ENCODE peak calls at places on chromosomes 13 and 19, in nine cellular contexts. One of them, this sample, is unnamed.

GRCh38 chr19:47614559-47614958 is 5.6 kb downstream of the BICRA start:
- DNase-seq in posterior vena cava: no peak
- DNase-seq in NCI-H460: no peak
- DNase-seq in tibial nerve: no peak
- DNase-seq in fibroblast of pulmonary artery: no peak
- DNase-seq in HL-60: no peak
- DNase-seq in effector CD4-positive, alpha-beta T cell: no peak
- DNase-seq in effector memory CD8-positive, alpha-beta T cell: no peak
- DNase-seq in NCI-H345: no peak
- DNase-seq in this sample: no peak

GRCh38 chr13:76991796-76992547 is at the start of gene CLN5:
- DNase-seq in NCI-H460: peak
- DNase-seq in HL-60: peak
- DNase-seq in effector CD4-positive, alpha-beta T cell: peak
- DNase-seq in posterior vena cava: peak
- DNase-seq in tibial nerve: peak
- DNase-seq in effector memory CD8-positive, alpha-beta T cell: peak
- DNase-seq in NCI-H345: peak
- DNase-seq in fibroblast of pulmonary artery: peak
- DNase-seq in this sample: peak

GRCh38 chr19:16381756-16382401 is 57.3 kb downstream of the KLF2 start:
- DNase-seq in posterior vena cava: peak
- DNase-seq in effector memory CD8-positive, alpha-beta T cell: no peak
- DNase-seq in NCI-H460: no peak
- DNase-seq in HL-60: no peak
- DNase-seq in tibial nerve: peak
- DNase-seq in effector CD4-positive, alpha-beta T cell: no peak
- DNase-seq in NCI-H345: no peak
- DNase-seq in fibroblast of pulmonary artery: peak
- DNase-seq in this sample: no peak

GRCh38 chr19:11237321-11237720 is 2.1 kb upstream of the ANGPTL8 start:
- DNase-seq in effector CD4-positive, alpha-beta T cell: no peak
- DNase-seq in effector memory CD8-positive, alpha-beta T cell: no peak
- DNase-seq in HL-60: no peak
- DNase-seq in NCI-H345: no peak
- DNase-seq in NCI-H460: no peak
- DNase-seq in fibroblast of pulmonary artery: no peak
- DNase-seq in posterior vena cava: no peak
- DNase-seq in tibial nerve: no peak
- DNase-seq in this sample: no peak

GRCh38 chr19:29478578-29479565 is 46.9 kb upstream of the VSTM2B start:
- DNase-seq in NCI-H345: peak
- DNase-seq in tibial nerve: no peak
- DNase-seq in fibroblast of pulmonary artery: no peak
- DNase-seq in posterior vena cava: no peak
- DNase-seq in HL-60: no peak
- DNase-seq in NCI-H460: no peak
- DNase-seq in effector CD4-positive, alpha-beta T cell: no peak
- DNase-seq in effector memory CD8-positive, alpha-beta T cell: no peak
- DNase-seq in this sample: peak

GRCh38 chr13:109366521-109366920 is 419.9 kb downstream of the IRS2 start:
- DNase-seq in NCI-H345: no peak
- DNase-seq in posterior vena cava: no peak
- DNase-seq in fibroblast of pulmonary artery: no peak
- DNase-seq in tibial nerve: no peak
- DNase-seq in HL-60: no peak
- DNase-seq in effector memory CD8-positive, alpha-beta T cell: no peak
- DNase-seq in effector CD4-positive, alpha-beta T cell: no peak
- DNase-seq in NCI-H460: no peak
- DNase-seq in this sample: no peak

GRCh38 chr13:75544681-75545333 is 4.8 kb upstream of the UCHL3 start:
- DNase-seq in NCI-H460: no peak
- DNase-seq in posterior vena cava: no peak
- DNase-seq in fibroblast of pulmonary artery: peak
- DNase-seq in tibial nerve: no peak
- DNase-seq in effector CD4-positive, alpha-beta T cell: no peak
- DNase-seq in NCI-H345: no peak
- DNase-seq in HL-60: peak
- DNase-seq in effector memory CD8-positive, alpha-beta T cell: no peak
- DNase-seq in this sample: no peak

GRCh38 chr13:68850160-68850559 is 1257.5 kb upstream of the ATXN8OS start:
- DNase-seq in fibroblast of pulmonary artery: no peak
- DNase-seq in posterior vena cava: no peak
- DNase-seq in tibial nerve: no peak
- DNase-seq in effector CD4-positive, alpha-beta T cell: no peak
- DNase-seq in NCI-H460: no peak
- DNase-seq in effector memory CD8-positive, alpha-beta T cell: no peak
- DNase-seq in HL-60: no peak
- DNase-seq in NCI-H345: no peak
- DNase-seq in this sample: no peak

GRCh38 chr13:23513460-23513859 is 56.8 kb upstream of the TNFRSF19 start:
- DNase-seq in NCI-H345: no peak
- DNase-seq in posterior vena cava: no peak
- DNase-seq in effector memory CD8-positive, alpha-beta T cell: no peak
- DNase-seq in NCI-H460: no peak
- DNase-seq in effector CD4-positive, alpha-beta T cell: no peak
- DNase-seq in fibroblast of pulmonary artery: peak
- DNase-seq in HL-60: no peak
- DNase-seq in tibial nerve: no peak
- DNase-seq in this sample: no peak

GRCh38 chr13:40472427-40473220 is 193.8 kb downstream of the FOXO1 start:
- DNase-seq in posterior vena cava: no peak
- DNase-seq in effector CD4-positive, alpha-beta T cell: no peak
- DNase-seq in HL-60: no peak
- DNase-seq in NCI-H460: no peak
- DNase-seq in tibial nerve: no peak
- DNase-seq in NCI-H345: no peak
- DNase-seq in effector memory CD8-positive, alpha-beta T cell: no peak
- DNase-seq in fibroblast of pulmonary artery: no peak
- DNase-seq in this sample: no peak

GRCh38 chr19:51798958-51799310 is 4.0 kb downstream of the FPR3 start:
- DNase-seq in HL-60: no peak
- DNase-seq in posterior vena cava: peak
- DNase-seq in fibroblast of pulmonary artery: no peak
- DNase-seq in NCI-H345: no peak
- DNase-seq in effector CD4-positive, alpha-beta T cell: no peak
- DNase-seq in effector memory CD8-positive, alpha-beta T cell: no peak
- DNase-seq in NCI-H460: no peak
- DNase-seq in tibial nerve: no peak
- DNase-seq in this sample: no peak

GRCh38 chr13:37412271-37412683 is 186.3 kb downstream of the POSTN start:
- DNase-seq in fibroblast of pulmonary artery: peak
- DNase-seq in tibial nerve: no peak
- DNase-seq in effector memory CD8-positive, alpha-beta T cell: no peak
- DNase-seq in effector CD4-positive, alpha-beta T cell: no peak
- DNase-seq in HL-60: no peak
- DNase-seq in posterior vena cava: no peak
- DNase-seq in NCI-H345: no peak
- DNase-seq in NCI-H460: no peak
- DNase-seq in this sample: no peak

GRCh38 chr19:16383584-16384161 is 59.0 kb downstream of the KLF2 start:
- DNase-seq in tibial nerve: no peak
- DNase-seq in posterior vena cava: no peak
- DNase-seq in fibroblast of pulmonary artery: no peak
- DNase-seq in NCI-H460: no peak
- DNase-seq in HL-60: no peak
- DNase-seq in NCI-H345: no peak
- DNase-seq in effector CD4-positive, alpha-beta T cell: no peak
- DNase-seq in effector memory CD8-positive, alpha-beta T cell: no peak
- DNase-seq in this sample: no peak

GRCh38 chr13:46666727-46667456 is 113.9 kb downstream of the LRCH1 start:
- DNase-seq in NCI-H460: no peak
- DNase-seq in effector memory CD8-positive, alpha-beta T cell: no peak
- DNase-seq in fibroblast of pulmonary artery: no peak
- DNase-seq in NCI-H345: no peak
- DNase-seq in effector CD4-positive, alpha-beta T cell: no peak
- DNase-seq in tibial nerve: no peak
- DNase-seq in HL-60: no peak
- DNase-seq in posterior vena cava: no peak
- DNase-seq in this sample: peak

GRCh38 chr13:71674776-71675352 is 192.1 kb downstream of the DACH1 start:
- DNase-seq in fibroblast of pulmonary artery: no peak
- DNase-seq in HL-60: no peak
- DNase-seq in NCI-H345: no peak
- DNase-seq in posterior vena cava: no peak
- DNase-seq in NCI-H460: no peak
- DNase-seq in tibial nerve: no peak
- DNase-seq in effector CD4-positive, alpha-beta T cell: no peak
- DNase-seq in effector memory CD8-positive, alpha-beta T cell: no peak
- DNase-seq in this sample: no peak

GRCh38 chr13:29704648-29705047 is 109.2 kb upstream of the SLC7A1 start:
- DNase-seq in fibroblast of pulmonary artery: no peak
- DNase-seq in effector memory CD8-positive, alpha-beta T cell: no peak
- DNase-seq in effector CD4-positive, alpha-beta T cell: no peak
- DNase-seq in NCI-H460: no peak
- DNase-seq in posterior vena cava: no peak
- DNase-seq in tibial nerve: no peak
- DNase-seq in HL-60: no peak
- DNase-seq in NCI-H345: no peak
- DNase-seq in this sample: peak

GRCh38 chr19:18589380-18590272 is 1.0 kb downstream of the REX1BD start:
- DNase-seq in HL-60: no peak
- DNase-seq in effector memory CD8-positive, alpha-beta T cell: peak
- DNase-seq in fibroblast of pulmonary artery: peak
- DNase-seq in tibial nerve: no peak
- DNase-seq in effector CD4-positive, alpha-beta T cell: peak
- DNase-seq in NCI-H460: peak
- DNase-seq in posterior vena cava: peak
- DNase-seq in NCI-H345: peak
- DNase-seq in this sample: peak

GRCh38 chr19:2627319-2627829 is 75.1 kb downstream of the GNG7 start:
- DNase-seq in posterior vena cava: peak
- DNase-seq in NCI-H460: peak
- DNase-seq in effector CD4-positive, alpha-beta T cell: no peak
- DNase-seq in fibroblast of pulmonary artery: peak
- DNase-seq in HL-60: no peak
- DNase-seq in tibial nerve: peak
- DNase-seq in effector memory CD8-positive, alpha-beta T cell: no peak
- DNase-seq in NCI-H345: peak
- DNase-seq in this sample: peak

GRCh38 chr19:54608205-54608604 is 14.8 kb downstream of the LILRA1 start:
- DNase-seq in tibial nerve: no peak
- DNase-seq in effector CD4-positive, alpha-beta T cell: no peak
- DNase-seq in fibroblast of pulmonary artery: no peak
- DNase-seq in NCI-H460: no peak
- DNase-seq in posterior vena cava: peak
- DNase-seq in NCI-H345: no peak
- DNase-seq in effector memory CD8-positive, alpha-beta T cell: no peak
- DNase-seq in HL-60: no peak
- DNase-seq in this sample: no peak

GRCh38 chr19:35851213-35852028 is 883 bp downstream of the NPHS1 start:
- DNase-seq in posterior vena cava: no peak
- DNase-seq in HL-60: no peak
- DNase-seq in tibial nerve: no peak
- DNase-seq in NCI-H460: no peak
- DNase-seq in effector CD4-positive, alpha-beta T cell: no peak
- DNase-seq in effector memory CD8-positive, alpha-beta T cell: no peak
- DNase-seq in fibroblast of pulmonary artery: no peak
- DNase-seq in NCI-H345: peak
- DNase-seq in this sample: peak

GRCh38 chr13:41541142-41541938 is 84.0 kb downstream of the RGCC start:
- DNase-seq in effector CD4-positive, alpha-beta T cell: no peak
- DNase-seq in tibial nerve: no peak
- DNase-seq in effector memory CD8-positive, alpha-beta T cell: no peak
- DNase-seq in posterior vena cava: no peak
- DNase-seq in NCI-H460: no peak
- DNase-seq in HL-60: no peak
- DNase-seq in fibroblast of pulmonary artery: no peak
- DNase-seq in NCI-H345: no peak
- DNase-seq in this sample: no peak

GRCh38 chr19:55809381-55810058 is 22.3 kb downstream of the NLRP11 start:
- DNase-seq in effector memory CD8-positive, alpha-beta T cell: peak
- DNase-seq in NCI-H460: peak
- DNase-seq in fibroblast of pulmonary artery: peak
- DNase-seq in tibial nerve: no peak
- DNase-seq in effector CD4-positive, alpha-beta T cell: no peak
- DNase-seq in NCI-H345: peak
- DNase-seq in posterior vena cava: no peak
- DNase-seq in HL-60: peak
- DNase-seq in this sample: peak

GRCh38 chr13:39600766-39601165 is 2.2 kb downstream of the LHFPL6 start:
- DNase-seq in fibroblast of pulmonary artery: peak
- DNase-seq in posterior vena cava: peak
- DNase-seq in effector CD4-positive, alpha-beta T cell: no peak
- DNase-seq in effector memory CD8-positive, alpha-beta T cell: no peak
- DNase-seq in tibial nerve: peak
- DNase-seq in NCI-H345: no peak
- DNase-seq in NCI-H460: no peak
- DNase-seq in HL-60: no peak
- DNase-seq in this sample: peak

GRCh38 chr13:32894589-32895001 is 121.6 kb upstream of the KL start:
- DNase-seq in effector CD4-positive, alpha-beta T cell: no peak
- DNase-seq in NCI-H460: no peak
- DNase-seq in NCI-H345: no peak
- DNase-seq in posterior vena cava: no peak
- DNase-seq in fibroblast of pulmonary artery: peak
- DNase-seq in effector memory CD8-positive, alpha-beta T cell: no peak
- DNase-seq in tibial nerve: no peak
- DNase-seq in HL-60: peak
- DNase-seq in this sample: no peak

GRCh38 chr19:14110650-14111049 is 6.9 kb downstream of the PRKACA start:
- DNase-seq in posterior vena cava: no peak
- DNase-seq in NCI-H460: no peak
- DNase-seq in tibial nerve: no peak
- DNase-seq in HL-60: no peak
- DNase-seq in effector memory CD8-positive, alpha-beta T cell: no peak
- DNase-seq in NCI-H345: no peak
- DNase-seq in effector CD4-positive, alpha-beta T cell: no peak
- DNase-seq in fibroblast of pulmonary artery: no peak
- DNase-seq in this sample: no peak

GRCh38 chr19:14440049-14440448 is 6.9 kb downstream of the PKN1 start:
- DNase-seq in HL-60: peak
- DNase-seq in effector CD4-positive, alpha-beta T cell: peak
- DNase-seq in fibroblast of pulmonary artery: no peak
- DNase-seq in effector memory CD8-positive, alpha-beta T cell: peak
- DNase-seq in NCI-H460: no peak
- DNase-seq in NCI-H345: no peak
- DNase-seq in posterior vena cava: peak
- DNase-seq in tibial nerve: peak
- DNase-seq in this sample: no peak

GRCh38 chr19:7870571-7871279 is 3.5 kb downstream of the PRR36 start:
- DNase-seq in NCI-H345: peak
- DNase-seq in effector CD4-positive, alpha-beta T cell: peak
- DNase-seq in effector memory CD8-positive, alpha-beta T cell: no peak
- DNase-seq in tibial nerve: no peak
- DNase-seq in HL-60: no peak
- DNase-seq in posterior vena cava: no peak
- DNase-seq in fibroblast of pulmonary artery: peak
- DNase-seq in NCI-H460: peak
- DNase-seq in this sample: peak

GRCh38 chr13:51738226-51738905 is 65.6 kb downstream of the DHRS12 start:
- DNase-seq in effector CD4-positive, alpha-beta T cell: no peak
- DNase-seq in HL-60: no peak
- DNase-seq in posterior vena cava: no peak
- DNase-seq in tibial nerve: no peak
- DNase-seq in NCI-H345: no peak
- DNase-seq in fibroblast of pulmonary artery: no peak
- DNase-seq in NCI-H460: no peak
- DNase-seq in effector memory CD8-positive, alpha-beta T cell: no peak
- DNase-seq in this sample: no peak

GRCh38 chr19:57171551-57172081 is 4.3 kb upstream of the DUXA start:
- DNase-seq in posterior vena cava: peak
- DNase-seq in HL-60: no peak
- DNase-seq in effector CD4-positive, alpha-beta T cell: peak
- DNase-seq in NCI-H345: no peak
- DNase-seq in fibroblast of pulmonary artery: peak
- DNase-seq in NCI-H460: no peak
- DNase-seq in effector memory CD8-positive, alpha-beta T cell: peak
- DNase-seq in tibial nerve: no peak
- DNase-seq in this sample: peak

GRCh38 chr13:97844151-97844550 is 109.3 kb upstream of the IPO5 start:
- DNase-seq in NCI-H345: no peak
- DNase-seq in tibial nerve: no peak
- DNase-seq in NCI-H460: no peak
- DNase-seq in effector memory CD8-positive, alpha-beta T cell: no peak
- DNase-seq in HL-60: no peak
- DNase-seq in effector CD4-positive, alpha-beta T cell: no peak
- DNase-seq in fibroblast of pulmonary artery: peak
- DNase-seq in posterior vena cava: no peak
- DNase-seq in this sample: no peak

GRCh38 chr19:38656171-38656981 is 8.9 kb downstream of the ACTN4 start:
- DNase-seq in fibroblast of pulmonary artery: peak
- DNase-seq in posterior vena cava: no peak
- DNase-seq in HL-60: no peak
- DNase-seq in effector memory CD8-positive, alpha-beta T cell: peak
- DNase-seq in NCI-H460: no peak
- DNase-seq in NCI-H345: no peak
- DNase-seq in tibial nerve: no peak
- DNase-seq in effector CD4-positive, alpha-beta T cell: peak
- DNase-seq in this sample: no peak